ENCODE peak calls at places on chromosomes 12 and 14, in nine cellular contexts. One of them, this sample, is unnamed.

GRCh38 chr12:4446335-4446734 is 720 bp upstream of the FGF6 start:
- DNase-seq in OCI-LY7: no peak
- DNase-seq in ovary: no peak
- DNase-seq in stomach: no peak
- DNase-seq in IMR-90: no peak
- DNase-seq in HCT116: no peak
- DNase-seq in cardiac muscle cell: no peak
- DNase-seq in left lung: no peak
- DNase-seq in tibial artery: no peak
- DNase-seq in this sample: no peak

GRCh38 chr14:79557309-79557708 is 654.0 kb downstream of the DIO2 start:
- DNase-seq in tibial artery: no peak
- DNase-seq in cardiac muscle cell: no peak
- DNase-seq in left lung: no peak
- DNase-seq in OCI-LY7: no peak
- DNase-seq in IMR-90: no peak
- DNase-seq in ovary: no peak
- DNase-seq in HCT116: no peak
- DNase-seq in stomach: no peak
- DNase-seq in this sample: no peak

GRCh38 chr14:60240139-60240856 is 8.7 kb upstream of the PPM1A start:
- DNase-seq in cardiac muscle cell: no peak
- DNase-seq in ovary: no peak
- DNase-seq in HCT116: no peak
- DNase-seq in tibial artery: no peak
- DNase-seq in stomach: no peak
- DNase-seq in left lung: no peak
- DNase-seq in OCI-LY7: no peak
- DNase-seq in IMR-90: no peak
- DNase-seq in this sample: no peak

GRCh38 chr12:69475237-69475984 is 5.2 kb downstream of the FRS2 start:
- DNase-seq in HCT116: no peak
- DNase-seq in cardiac muscle cell: peak; percentile 72
- DNase-seq in OCI-LY7: no peak
- DNase-seq in left lung: no peak
- DNase-seq in IMR-90: peak; percentile 62
- DNase-seq in stomach: no peak
- DNase-seq in tibial artery: no peak
- DNase-seq in ovary: no peak
- DNase-seq in this sample: no peak

GRCh38 chr14:89912667-89913211 is 41.8 kb downstream of the EFCAB11 start:
- DNase-seq in IMR-90: peak; percentile 97
- DNase-seq in ovary: no peak
- DNase-seq in stomach: no peak
- DNase-seq in left lung: no peak
- DNase-seq in cardiac muscle cell: peak; percentile 96
- DNase-seq in HCT116: no peak
- DNase-seq in OCI-LY7: no peak
- DNase-seq in tibial artery: peak; percentile 52
- DNase-seq in this sample: no peak

GRCh38 chr12:51434305-51434704 is 9.7 kb downstream of the SLC4A8 start:
- DNase-seq in OCI-LY7: no peak
- DNase-seq in tibial artery: no peak
- DNase-seq in ovary: no peak
- DNase-seq in stomach: no peak
- DNase-seq in cardiac muscle cell: no peak
- DNase-seq in left lung: no peak
- DNase-seq in HCT116: no peak
- DNase-seq in IMR-90: no peak
- DNase-seq in this sample: no peak

GRCh38 chr14:24080888-24081738 is 9.8 kb downstream of the CPNE6 start:
- DNase-seq in tibial artery: no peak
- DNase-seq in HCT116: no peak
- DNase-seq in ovary: peak; percentile 48
- DNase-seq in OCI-LY7: peak; percentile 87
- DNase-seq in cardiac muscle cell: peak; percentile 17
- DNase-seq in stomach: peak; percentile 74
- DNase-seq in left lung: peak; percentile 71
- DNase-seq in IMR-90: no peak
- DNase-seq in this sample: no peak

GRCh38 chr14:87805315-87805723 is 187.7 kb downstream of the GALC start:
- DNase-seq in IMR-90: no peak
- DNase-seq in OCI-LY7: peak; percentile 33
- DNase-seq in cardiac muscle cell: peak; percentile 26
- DNase-seq in tibial artery: peak; percentile 25
- DNase-seq in stomach: peak; percentile 29
- DNase-seq in left lung: no peak
- DNase-seq in HCT116: no peak
- DNase-seq in ovary: no peak
- DNase-seq in this sample: peak; percentile 8

GRCh38 chr12:75205556-75205955 is 4.1 kb downstream of the KCNC2 start:
- DNase-seq in cardiac muscle cell: no peak
- DNase-seq in tibial artery: no peak
- DNase-seq in OCI-LY7: no peak
- DNase-seq in IMR-90: no peak
- DNase-seq in stomach: no peak
- DNase-seq in ovary: no peak
- DNase-seq in left lung: no peak
- DNase-seq in HCT116: no peak
- DNase-seq in this sample: no peak

GRCh38 chr12:48767047-48767446 is 21.8 kb downstream of the ADCY6 start:
- DNase-seq in stomach: no peak
- DNase-seq in OCI-LY7: no peak
- DNase-seq in tibial artery: peak; percentile 59
- DNase-seq in ovary: no peak
- DNase-seq in cardiac muscle cell: peak; percentile 71
- DNase-seq in IMR-90: no peak
- DNase-seq in left lung: no peak
- DNase-seq in HCT116: no peak
- DNase-seq in this sample: no peak

GRCh38 chr12:107843351-107844311 is 69.1 kb downstream of the ASCL4 start:
- DNase-seq in stomach: no peak
- DNase-seq in left lung: no peak
- DNase-seq in cardiac muscle cell: peak; percentile 6
- DNase-seq in HCT116: no peak
- DNase-seq in ovary: no peak
- DNase-seq in IMR-90: no peak
- DNase-seq in tibial artery: no peak
- DNase-seq in OCI-LY7: no peak
- DNase-seq in this sample: no peak

GRCh38 chr14:67416085-67416484 is 4.1 kb upstream of the PLEK2 start:
- DNase-seq in stomach: no peak
- DNase-seq in left lung: no peak
- DNase-seq in ovary: no peak
- DNase-seq in HCT116: no peak
- DNase-seq in OCI-LY7: no peak
- DNase-seq in tibial artery: no peak
- DNase-seq in cardiac muscle cell: peak; percentile 27
- DNase-seq in IMR-90: no peak
- DNase-seq in this sample: no peak

GRCh38 chr14:23020143-23021128 is 10.5 kb upstream of the C14orf93 start:
- DNase-seq in left lung: no peak
- DNase-seq in ovary: no peak
- DNase-seq in OCI-LY7: no peak
- DNase-seq in tibial artery: no peak
- DNase-seq in stomach: no peak
- DNase-seq in IMR-90: no peak
- DNase-seq in cardiac muscle cell: no peak
- DNase-seq in HCT116: no peak
- DNase-seq in this sample: no peak

GRCh38 chr14:104086210-104086660 is 735 bp downstream of the ASPG start:
- DNase-seq in HCT116: no peak
- DNase-seq in OCI-LY7: no peak
- DNase-seq in tibial artery: no peak
- DNase-seq in cardiac muscle cell: no peak
- DNase-seq in ovary: peak; percentile 51
- DNase-seq in IMR-90: no peak
- DNase-seq in left lung: no peak
- DNase-seq in stomach: no peak
- DNase-seq in this sample: no peak

GRCh38 chr12:2979806-2980205 is 20.6 kb downstream of the TEAD4 start:
- DNase-seq in tibial artery: no peak
- DNase-seq in left lung: no peak
- DNase-seq in OCI-LY7: no peak
- DNase-seq in stomach: no peak
- DNase-seq in ovary: no peak
- DNase-seq in cardiac muscle cell: no peak
- DNase-seq in HCT116: no peak
- DNase-seq in IMR-90: no peak
- DNase-seq in this sample: no peak
- H3K4me1 ChIP-seq in tibial artery: peaks cover under 1% of the 10 kb centered on the region
- H3K4me1 ChIP-seq in left lung: no peaks in the 10 kb centered on the region
- H3K4me1 ChIP-seq in OCI-LY7: no peaks in the 10 kb centered on the region
- H3K4me1 ChIP-seq in stomach: peaks cover under 1% of the 10 kb centered on the region
- H3K4me1 ChIP-seq in ovary: no peaks in the 10 kb centered on the region
- H3K4me1 ChIP-seq in cardiac muscle cell: no peaks in the 10 kb centered on the region
- H3K4me1 ChIP-seq in HCT116: no peaks in the 10 kb centered on the region
- H3K4me1 ChIP-seq in IMR-90: peaks cover 2% of the 10 kb centered on the region
- H3K4me1 ChIP-seq in this sample: no peaks in the 10 kb centered on the region

GRCh38 chr14:68463705-68464104 is 329.2 kb downstream of the ZFP36L1 start:
- DNase-seq in HCT116: no peak
- DNase-seq in stomach: no peak
- DNase-seq in tibial artery: no peak
- DNase-seq in cardiac muscle cell: no peak
- DNase-seq in ovary: no peak
- DNase-seq in IMR-90: no peak
- DNase-seq in OCI-LY7: no peak
- DNase-seq in left lung: no peak
- DNase-seq in this sample: no peak

GRCh38 chr14:68464716-68465115 is 328.2 kb downstream of the ZFP36L1 start:
- DNase-seq in OCI-LY7: no peak
- DNase-seq in left lung: no peak
- DNase-seq in ovary: no peak
- DNase-seq in tibial artery: no peak
- DNase-seq in cardiac muscle cell: no peak
- DNase-seq in stomach: no peak
- DNase-seq in IMR-90: peak; percentile 64
- DNase-seq in HCT116: peak; percentile 94
- DNase-seq in this sample: no peak

GRCh38 chr14:68461086-68461485 is 331.8 kb downstream of the ZFP36L1 start:
- DNase-seq in tibial artery: no peak
- DNase-seq in cardiac muscle cell: no peak
- DNase-seq in HCT116: no peak
- DNase-seq in OCI-LY7: no peak
- DNase-seq in ovary: no peak
- DNase-seq in stomach: no peak
- DNase-seq in IMR-90: no peak
- DNase-seq in left lung: no peak
- DNase-seq in this sample: no peak

GRCh38 chr14:68463299-68463698 is 329.6 kb downstream of the ZFP36L1 start:
- DNase-seq in IMR-90: no peak
- DNase-seq in OCI-LY7: no peak
- DNase-seq in ovary: no peak
- DNase-seq in HCT116: no peak
- DNase-seq in left lung: no peak
- DNase-seq in stomach: no peak
- DNase-seq in tibial artery: no peak
- DNase-seq in cardiac muscle cell: no peak
- DNase-seq in this sample: no peak

GRCh38 chr14:68462683-68463082 is 330.2 kb downstream of the ZFP36L1 start:
- DNase-seq in ovary: no peak
- DNase-seq in HCT116: no peak
- DNase-seq in IMR-90: no peak
- DNase-seq in left lung: no peak
- DNase-seq in tibial artery: no peak
- DNase-seq in OCI-LY7: no peak
- DNase-seq in cardiac muscle cell: no peak
- DNase-seq in stomach: no peak
- DNase-seq in this sample: no peak
- TF ChIP-seq CTCF in ovary: no peak
- TF ChIP-seq CTCF in HCT116: peak; percentile 46
- TF ChIP-seq CTCF in IMR-90: peak; percentile 46
- TF ChIP-seq CTCF in left lung: no peak
- TF ChIP-seq CTCF in tibial artery: no peak
- TF ChIP-seq CTCF in OCI-LY7: no peak
- TF ChIP-seq CTCF in cardiac muscle cell: peak; percentile 25
- TF ChIP-seq CTCF in stomach: no peak
- TF ChIP-seq CTCF in this sample: no peak

GRCh38 chr12:93595336-93595735 is 22.9 kb downstream of the SOCS2 start:
- DNase-seq in cardiac muscle cell: no peak
- DNase-seq in HCT116: no peak
- DNase-seq in OCI-LY7: no peak
- DNase-seq in ovary: no peak
- DNase-seq in stomach: no peak
- DNase-seq in IMR-90: no peak
- DNase-seq in tibial artery: no peak
- DNase-seq in left lung: no peak
- DNase-seq in this sample: no peak
- H3K4me1 ChIP-seq in cardiac muscle cell: no peaks in the 10 kb centered on the region
- H3K4me1 ChIP-seq in HCT116: peaks cover 19% of the 10 kb centered on the region
- H3K4me1 ChIP-seq in OCI-LY7: peaks cover 54% of the 10 kb centered on the region
- H3K4me1 ChIP-seq in ovary: no peaks in the 10 kb centered on the region
- H3K4me1 ChIP-seq in stomach: peaks cover 11% of the 10 kb centered on the region
- H3K4me1 ChIP-seq in IMR-90: no peaks in the 10 kb centered on the region
- H3K4me1 ChIP-seq in tibial artery: peaks cover 7% of the 10 kb centered on the region
- H3K4me1 ChIP-seq in left lung: peaks cover 4% of the 10 kb centered on the region
- H3K4me1 ChIP-seq in this sample: peaks cover 16% of the 10 kb centered on the region

DNA sequence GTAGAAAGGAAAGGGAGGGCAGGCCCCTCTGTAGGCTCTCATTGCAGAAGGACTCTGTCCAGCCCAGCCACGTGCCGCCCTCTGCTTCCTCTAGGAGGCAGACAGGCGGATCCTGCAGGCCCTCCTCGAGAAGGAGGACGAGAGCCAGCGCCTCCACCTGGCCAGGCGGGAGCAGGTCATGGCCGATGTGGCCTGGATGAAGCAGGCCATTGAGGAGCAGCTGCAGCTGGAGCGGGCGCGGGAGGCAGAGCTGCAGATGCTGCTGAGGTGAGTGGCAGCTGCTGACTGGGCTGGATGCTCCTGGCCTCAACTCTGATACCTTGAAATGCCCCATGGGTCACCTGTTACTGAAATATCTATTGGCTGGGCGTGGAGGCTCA is 10.9 kb downstream of the TCHP start:
- DNase-seq in left lung: no peak
- DNase-seq in OCI-LY7: peak; percentile 30
- DNase-seq in HCT116: peak; percentile 43
- DNase-seq in cardiac muscle cell: peak; percentile 27
- DNase-seq in IMR-90: peak; percentile 20
- DNase-seq in tibial artery: no peak
- DNase-seq in ovary: no peak
- DNase-seq in stomach: no peak
- DNase-seq in this sample: no peak
- TF ChIP-seq CTCF in left lung: no peak
- TF ChIP-seq CTCF in OCI-LY7: peak; percentile 62
- TF ChIP-seq CTCF in HCT116: peak; percentile 78
- TF ChIP-seq CTCF in cardiac muscle cell: peak; percentile 20
- TF ChIP-seq CTCF in IMR-90: peak; percentile 55
- TF ChIP-seq CTCF in tibial artery: no peak
- TF ChIP-seq CTCF in ovary: no peak
- TF ChIP-seq CTCF in stomach: no peak
- TF ChIP-seq CTCF in this sample: no peak

GRCh38 chr14:75520852-75521251 is 1.4 kb upstream of the BATF start:
- DNase-seq in cardiac muscle cell: no peak
- DNase-seq in IMR-90: no peak
- DNase-seq in left lung: no peak
- DNase-seq in stomach: no peak
- DNase-seq in OCI-LY7: no peak
- DNase-seq in tibial artery: no peak
- DNase-seq in HCT116: no peak
- DNase-seq in ovary: no peak
- DNase-seq in this sample: no peak
- H3K4me1 ChIP-seq in cardiac muscle cell: peaks cover 17% of the 10 kb centered on the region
- H3K4me1 ChIP-seq in IMR-90: peaks cover 2% of the 10 kb centered on the region
- H3K4me1 ChIP-seq in left lung: no peaks in the 10 kb centered on the region
- H3K4me1 ChIP-seq in stomach: peaks cover 13% of the 10 kb centered on the region
- H3K4me1 ChIP-seq in OCI-LY7: peaks cover 26% of the 10 kb centered on the region
- H3K4me1 ChIP-seq in tibial artery: no peaks in the 10 kb centered on the region
- H3K4me1 ChIP-seq in HCT116: no peaks in the 10 kb centered on the region
- H3K4me1 ChIP-seq in ovary: no peaks in the 10 kb centered on the region
- H3K4me1 ChIP-seq in this sample: no peaks in the 10 kb centered on the region

This sample was measured in Panc1.